ENCODE peak calls at places on chromosomes 5 and 9, in five cellular contexts. R is choroid plexus epithelial cell, P is GM20000, F is SJSA1, E is endothelial cell. M is an unnamed sample.

GRCh38 chr5:137858223-137858916 is 9.3 kb upstream of the MYOT start:
- DNase-seq in R (peak), P (peak), F (no peak), E (no peak), M (no peak)

GRCh38 chr5:123448017-123448617 is 24.9 kb upstream of the CEP120 start:
- DNase-seq in R (no peak), P (peak), F (no peak), E (no peak), M (no peak)

GRCh38 chr5:37532976-37533740 is 154.0 kb downstream of the WDR70 start:
- DNase-seq in R (peak), P (no peak), F (no peak), E (no peak), M (no peak)

GRCh38 chr9:36208521-36209253 is 18.0 kb downstream of the CLTA start:
- DNase-seq in R (no peak), P (no peak), F (no peak), E (no peak), M (no peak)

GRCh38 chr5:51902512-51902911 is 519.3 kb downstream of the ISL1 start:
- DNase-seq in R (no peak), P (no peak), F (no peak), E (no peak), M (no peak)

GRCh38 chr5:62284946-62285891 is 20.8 kb upstream of the KIF2A start:
- DNase-seq in R (no peak), P (no peak), F (no peak), E (no peak), M (no peak)

GRCh38 chr5:88662801-88663360 is 220.1 kb downstream of the MEF2C start:
- DNase-seq in R (no peak), P (no peak), F (no peak), E (no peak), M (no peak)

GRCh38 chr5:43041131-43041668 is 1.1 kb upstream of the ANXA2R start:
- DNase-seq in R (no peak), P (no peak), F (peak), E (no peak), M (no peak)

GRCh38 chr9:81613002-81613750 is 76.2 kb downstream of the TLE1 start:
- DNase-seq in R (peak), P (no peak), F (peak), E (no peak), M (no peak)

GRCh38 chr9:131500939-131501541 is 1.7 kb upstream of the POMT1 start:
- DNase-seq in R (peak), P (no peak), F (no peak), E (no peak), M (no peak)

GRCh38 chr5:132883261-132883834 is 9.9 kb downstream of the LEAP2 start:
- DNase-seq in R (peak), P (peak), F (peak), E (peak), M (peak)

GRCh38 chr5:8114597-8115266 is 245.8 kb downstream of the MTRR start:
- DNase-seq in R (no peak), P (no peak), F (no peak), E (no peak), M (peak)

GRCh38 chr9:70566743-70567142 is 152.3 kb upstream of the KLF9 start:
- DNase-seq in R (no peak), P (no peak), F (no peak), E (no peak), M (no peak)

GRCh38 chr5:181260720-181261319 is at the start of gene TRIM52:
- DNase-seq in R (peak), P (peak), F (peak), E (peak), M (peak)

GRCh38 chr9:16455842-16456241 is 414.6 kb downstream of the BNC2 start:
- DNase-seq in R (no peak), P (no peak), F (no peak), E (no peak), M (no peak)

GRCh38 chr9:113462781-113463286 is 693 bp upstream of the RGS3 start:
- DNase-seq in R (no peak), P (peak), F (no peak), E (no peak), M (no peak)

GRCh38 chr5:126248611-126249010 is 174.6 kb upstream of the GRAMD2B start:
- DNase-seq in R (no peak), P (no peak), F (no peak), E (no peak), M (no peak)